ENCODE peak calls at places on chromosomes 1 and 21, in four cellular contexts. F is K562, A is GM12878, G is HepG2. J is an unnamed sample.

GRCh38 chr1:148372731-148373130 is 110.4 kb downstream of the PPIAL4G start:
- DNase-seq in G (peak; percentile 20), F (no peak), A (no peak), J (no peak)

GRCh38 chr1:17233675-17234074 is 15.2 kb upstream of the PADI3 start:
- DNase-seq in A (no peak), F (no peak), G (no peak), J (no peak)

GRCh38 chr1:172616646-172617045 is 42.3 kb upstream of the FASLG start:
- DNase-seq in A (no peak), F (no peak), G (no peak), J (no peak)

GRCh38 chr1:100130552-100131077 is 2.1 kb downstream of the SASS6 start:
- DNase-seq in A (no peak), F (no peak), G (peak; percentile 76), J (no peak)

GRCh38 chr1:29514361-29515187 is 278.3 kb downstream of the PTPRU start:
- DNase-seq in F (no peak), G (no peak), A (no peak), J (no peak)

GRCh38 chr1:152959273-152959672 is 11.2 kb upstream of the SPRR4 start:
- DNase-seq in A (no peak), F (no peak), G (no peak), J (no peak)

GRCh38 chr1:167927075-167927754 is 9.3 kb upstream of the DCAF6 start:
- DNase-seq in G (no peak), A (no peak), F (no peak), J (no peak)

GRCh38 chr1:243713470-243714186 is 136.4 kb downstream of the AKT3 start:
- DNase-seq in F (no peak), G (no peak), A (no peak), J (no peak)

GRCh38 chr1:205374205-205375078 is 17.7 kb upstream of the KLHDC8A start:
- DNase-seq in G (no peak), A (no peak), F (no peak), J (no peak)

GRCh38 chr1:154615411-154615810 is 7.4 kb upstream of the ADAR start:
- DNase-seq in A (no peak), F (no peak), G (no peak), J (no peak)

GRCh38 chr1:196660912-196661311 is 9.1 kb downstream of the CFH start:
- DNase-seq in A (no peak), F (peak; percentile 49), G (no peak), J (no peak)

GRCh38 chr1:87120779-87121178 is 206.3 kb downstream of the HS2ST1 start:
- DNase-seq in F (peak; percentile 45), A (no peak), G (no peak), J (peak; percentile 28)

GRCh38 chr1:77565321-77565720 is 117.1 kb downstream of the ZZZ3 start:
- DNase-seq in G (no peak), F (no peak), A (no peak), J (no peak)

GRCh38 chr21:41895643-41896493 is 16.7 kb upstream of the PRDM15 start:
- DNase-seq in A (no peak), G (no peak), F (peak; percentile 62), J (peak; percentile 38)

GRCh38 chr1:41161851-41162250 is 80.3 kb downstream of the SCMH1 start:
- DNase-seq in A (no peak), G (no peak), F (no peak), J (no peak)

GRCh38 chr1:7831458-7831857 is 21.4 kb downstream of the UTS2 start:
- DNase-seq in A (no peak), G (no peak), F (no peak), J (no peak)

GRCh38 chr1:45954401-45954847 is 151.0 kb downstream of the MAST2 start:
- DNase-seq in F (no peak), G (peak; percentile 29), A (no peak), J (no peak)

GRCh38 chr1:201423655-201424610 is 2.4 kb upstream of the TNNI1 start:
- DNase-seq in A (no peak), G (no peak), F (no peak), J (no peak)

GRCh38 chr21:39927304-39927886 is 60.2 kb downstream of the PCP4 start:
- DNase-seq in G (no peak), A (no peak), F (no peak), J (no peak)

GRCh38 chr1:38053416-38054091 is 7.0 kb upstream of the POU3F1 start:
- DNase-seq in G (no peak), F (no peak), A (no peak), J (no peak)

GRCh38 chr1:89525169-89525855 is 683 bp downstream of the LRRC8B start:
- DNase-seq in G (peak; percentile 17), F (peak; percentile 54), A (peak; percentile 35), J (peak; percentile 69)

GRCh38 chr21:42056996-42057689 is 14.0 kb upstream of the UMODL1 start:
- DNase-seq in F (no peak), A (no peak), G (no peak), J (no peak)

GRCh38 chr1:59685666-59686065 is 129.1 kb upstream of the HOOK1 start:
- DNase-seq in A (no peak), G (no peak), F (no peak), J (no peak)
- TF ChIP-seq ESRRA in A (no peak), G (no peak), F (no peak), J (no peak)

GRCh38 chr1:199854681-199855321 is 172.7 kb upstream of the NR5A2 start:
- DNase-seq in A (no peak), F (no peak), G (no peak), J (no peak)
- TF ChIP-seq SP1 in A (no peak), F (no peak), G (no peak), J (no peak)

GRCh38 chr1:10973552-10973951 is 38.9 kb upstream of the TARDBP start:
- DNase-seq in A (no peak), F (no peak), G (no peak), J (peak; percentile 64)

GRCh38 chr1:10973956-10974881 is 38.2 kb upstream of the TARDBP start:
- DNase-seq in A (no peak), G (no peak), F (no peak), J (no peak)

GRCh38 chr1:10978719-10979118 is 33.7 kb upstream of the TARDBP start:
- DNase-seq in F (no peak), G (no peak), A (no peak), J (no peak)

GRCh38 chr1:10979483-10979920 is 33.0 kb upstream of the TARDBP start:
- DNase-seq in A (no peak), G (peak; percentile 85), F (no peak), J (no peak)

DNA sequence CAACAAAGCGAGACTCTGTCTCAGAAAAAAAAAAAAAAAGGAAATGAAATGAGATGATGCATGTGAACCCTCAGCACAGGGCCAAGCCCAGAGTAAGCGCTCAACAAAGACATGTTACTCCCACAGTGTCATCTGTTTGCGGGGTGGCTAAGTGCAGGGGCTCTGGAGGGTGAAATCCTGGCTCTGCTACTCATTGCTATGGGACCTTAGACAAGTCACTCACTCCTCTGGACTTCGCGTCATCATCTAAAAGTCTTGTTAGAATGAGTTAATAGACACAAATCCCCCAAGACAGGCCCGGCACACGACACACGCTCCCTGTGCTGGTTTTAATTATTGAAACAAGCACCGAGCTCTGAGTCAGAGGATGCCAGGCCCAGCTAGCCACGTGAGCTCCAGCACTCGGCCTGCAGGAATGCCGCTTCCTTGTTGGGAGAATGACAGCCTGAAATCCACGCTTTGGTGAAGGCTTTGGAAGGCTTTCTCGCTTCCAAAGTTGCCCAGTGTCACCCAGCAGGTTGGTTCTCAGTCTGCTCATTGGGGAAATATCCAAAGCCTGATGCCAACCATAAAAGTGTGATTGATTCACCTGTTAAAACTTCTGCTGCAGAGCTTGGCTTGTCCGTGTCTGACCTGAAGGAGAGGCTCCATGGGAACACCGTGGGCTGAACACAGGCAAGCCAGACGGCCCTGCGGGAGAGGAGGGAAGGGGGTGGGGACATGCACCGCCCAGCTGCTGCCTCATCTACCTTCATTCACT is 36.7 kb upstream of the TARDBP start:
- DNase-seq in F (no peak), A (no peak), G (peak; percentile 48), J (no peak)
- TF ChIP-seq ESRRA in F (no peak), A (no peak), G (no peak), J (no peak)

GRCh38 chr1:36248250-36248894 is 24.1 kb downstream of the THRAP3 start:
- DNase-seq in F (no peak), A (no peak), G (peak; percentile 95), J (no peak)
- TF ChIP-seq SP1 in F (peak; percentile 58), A (no peak), G (no peak), J (no peak)

GRCh38 chr1:169915150-169915549 is 21.5 kb upstream of the SCYL3 start:
- DNase-seq in A (no peak), F (no peak), G (no peak), J (no peak)

GRCh38 chr1:169918927-169919326 is 25.2 kb upstream of the SCYL3 start:
- DNase-seq in A (no peak), F (no peak), G (no peak), J (no peak)

GRCh38 chr1:169909499-169909898 is 15.8 kb upstream of the SCYL3 start:
- DNase-seq in G (no peak), A (no peak), F (no peak), J (no peak)

GRCh38 chr1:169914534-169914933 is 20.8 kb upstream of the SCYL3 start:
- DNase-seq in F (no peak), A (no peak), G (no peak), J (no peak)
- TF ChIP-seq ESRRA in F (no peak), A (no peak), G (no peak), J (no peak)

DNA sequence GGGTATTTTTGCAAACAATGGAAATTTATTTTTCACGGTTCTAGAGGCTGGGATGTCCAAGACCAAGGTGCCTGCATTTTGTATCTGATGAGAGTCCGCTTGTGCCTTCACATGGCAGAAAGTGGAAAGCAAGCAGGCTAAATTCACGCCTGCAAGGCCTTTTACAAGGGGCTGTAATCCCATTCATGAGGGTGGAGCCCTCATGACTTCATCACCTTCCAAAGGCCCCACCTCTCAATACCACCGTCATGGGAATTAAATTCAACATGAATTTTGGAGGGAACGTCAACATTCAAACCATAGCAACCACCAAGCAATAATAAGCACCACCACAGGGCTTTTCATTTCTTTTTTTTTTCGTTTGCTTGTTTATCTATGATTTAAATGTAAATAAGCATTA is 115.3 kb downstream of the C1orf21 start:
- DNase-seq in G (no peak), F (no peak), A (no peak), J (no peak)
- TF ChIP-seq SP1 in G (no peak), F (no peak), A (no peak), J (no peak)

DNA sequence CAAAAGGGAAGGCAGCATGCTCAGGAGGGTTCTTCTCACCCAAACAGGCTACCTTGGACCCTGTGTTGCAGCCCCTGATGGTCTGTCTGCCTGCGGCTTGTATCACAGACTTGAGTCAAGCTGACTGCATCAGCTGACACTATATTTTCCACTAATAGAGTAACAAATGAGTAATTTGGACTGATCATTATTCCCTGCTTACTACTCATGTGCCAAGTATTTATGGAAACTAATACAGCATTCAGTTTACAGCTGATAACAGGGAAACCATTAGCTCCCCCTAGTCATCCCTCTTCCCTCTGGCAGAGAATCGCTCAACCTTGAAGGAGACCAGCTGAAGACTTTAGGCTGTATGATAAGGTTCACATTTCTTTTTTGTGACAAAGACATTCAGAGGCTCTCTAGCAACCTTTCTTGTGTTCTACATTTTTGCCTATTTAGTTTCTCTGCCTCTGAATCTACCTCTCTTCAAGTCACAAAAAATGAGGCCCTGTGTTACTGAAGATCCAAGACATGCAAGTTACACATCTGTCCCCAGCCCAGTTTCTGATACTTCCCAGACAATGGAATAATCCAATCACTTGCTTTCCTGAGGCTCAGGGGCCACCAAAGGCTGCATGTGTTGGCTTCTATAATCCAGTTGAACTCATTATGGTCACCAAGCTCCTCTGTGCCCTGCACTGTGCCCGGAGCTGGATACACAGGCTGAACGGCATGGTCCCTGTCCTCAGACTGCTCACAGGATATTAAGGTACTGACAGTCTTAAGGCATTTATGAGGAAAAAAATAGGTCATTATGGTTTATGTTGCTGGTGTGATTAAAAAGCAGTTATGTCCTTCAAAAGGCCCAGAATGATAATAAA is 116.8 kb upstream of the SYT6 start:
- DNase-seq in A (no peak), G (no peak), F (no peak), J (no peak)
- TF ChIP-seq ESRRA in A (no peak), G (no peak), F (no peak), J (no peak)